ENCODE peak calls at places on chromosomes 1 and 21, in six cellular contexts. J is HCT116, M is K562, O is H1, Z is GM12878, Q is HepG2. Y is an unnamed sample.

GRCh38 chr1:163174524-163175437 is 27.9 kb downstream of the RGS5 start:
- DNase-seq in J (peak), M (peak), O (peak), Z (no peak), Q (peak), Y (peak)

GRCh38 chr1:19250629-19251304 is 557 bp downstream of the EMC1 start:
- DNase-seq in J (no peak), M (peak), O (no peak), Z (no peak), Q (peak), Y (no peak)

GRCh38 chr1:16076003-16076870 is 2.8 kb upstream of the FAM131C start:
- DNase-seq in J (peak), M (peak), O (no peak), Z (no peak), Q (no peak), Y (no peak)

GRCh38 chr1:93976291-93976690 is 67.1 kb upstream of the GCLM start:
- DNase-seq in J (no peak), M (no peak), O (no peak), Z (no peak), Q (no peak), Y (no peak)

GRCh38 chr1:161092621-161093028 is 3.3 kb upstream of the NECTIN4 start:
- DNase-seq in J (no peak), M (no peak), O (no peak), Z (no peak), Q (no peak), Y (peak)

GRCh38 chr1:102861247-102861646 is 247.1 kb downstream of the COL11A1 start:
- DNase-seq in J (no peak), M (no peak), O (no peak), Z (no peak), Q (no peak), Y (no peak)

GRCh38 chr1:239914827-239915231 is 176.9 kb upstream of the FMN2 start:
- DNase-seq in J (no peak), M (no peak), O (no peak), Z (no peak), Q (no peak), Y (no peak)

GRCh38 chr1:199857103-199857502 is 170.4 kb upstream of the NR5A2 start:
- DNase-seq in J (no peak), M (no peak), O (no peak), Z (no peak), Q (no peak), Y (no peak)

GRCh38 chr1:89065077-89065868 is at the start of gene GBP1:
- DNase-seq in J (no peak), M (no peak), O (no peak), Z (no peak), Q (peak), Y (peak)

GRCh38 chr1:223776826-223777454 is 64.6 kb downstream of the CAPN2 start:
- DNase-seq in J (no peak), M (peak), O (no peak), Z (no peak), Q (no peak), Y (no peak)

GRCh38 chr1:174788981-174789380 is 210.8 kb upstream of the CACYBP start:
- DNase-seq in J (no peak), M (peak), O (no peak), Z (no peak), Q (no peak), Y (no peak)

GRCh38 chr1:107899655-107900054 is 65.3 kb downstream of the VAV3 start:
- DNase-seq in J (no peak), M (no peak), O (no peak), Z (no peak), Q (no peak), Y (no peak)

GRCh38 chr1:99326215-99326949 is 62.1 kb downstream of the PLPPR4 start:
- DNase-seq in J (no peak), M (peak), O (no peak), Z (no peak), Q (peak), Y (no peak)

GRCh38 chr1:6260961-6261614 is at the start of gene GPR153:
- DNase-seq in J (no peak), M (peak), O (no peak), Z (no peak), Q (no peak), Y (peak)

GRCh38 chr1:237804516-237804915 is 86.2 kb downstream of the ZP4 start:
- DNase-seq in J (no peak), M (no peak), O (no peak), Z (no peak), Q (no peak), Y (no peak)

GRCh38 chr1:237795558-237795957 is 95.2 kb downstream of the ZP4 start:
- DNase-seq in J (no peak), M (no peak), O (no peak), Z (no peak), Q (no peak), Y (no peak)

GRCh38 chr1:237794071-237794470 is 96.7 kb downstream of the ZP4 start:
- DNase-seq in J (no peak), M (no peak), O (no peak), Z (no peak), Q (no peak), Y (no peak)

DNA sequence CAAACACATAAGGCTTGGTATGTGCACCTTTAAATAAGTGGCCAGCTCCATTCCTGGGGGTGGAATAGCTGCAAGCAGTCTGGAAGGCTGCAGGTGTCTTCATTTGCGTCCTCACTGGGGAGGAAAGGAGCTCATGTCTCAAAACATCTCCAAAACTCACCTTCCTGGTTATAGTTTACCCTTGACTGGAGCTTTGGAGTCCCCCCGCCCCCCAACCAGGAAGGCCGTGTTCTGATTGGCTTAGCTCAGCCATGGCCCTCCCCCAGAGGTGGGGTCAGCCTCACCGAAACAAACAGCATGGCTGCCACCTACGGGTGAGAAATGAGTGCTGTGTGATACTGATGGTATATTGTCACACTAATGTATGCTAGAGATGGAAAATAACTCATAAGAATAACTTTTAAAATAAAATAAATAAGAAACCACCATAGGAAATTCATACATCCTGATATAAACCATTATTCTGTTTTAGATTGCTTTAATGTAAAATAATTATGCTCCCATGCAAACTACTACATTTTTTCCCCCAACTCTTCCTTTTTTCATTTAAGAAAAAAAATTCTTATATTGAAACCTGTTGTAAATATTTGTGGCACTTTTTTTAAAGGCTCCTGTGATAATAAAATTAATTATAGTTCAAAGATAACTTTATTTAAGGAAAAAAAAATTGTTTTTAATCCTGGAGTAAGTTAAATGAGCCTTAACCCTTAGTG is 90.8 kb downstream of the ZP4 start:
- DNase-seq in J (no peak), M (peak), O (peak), Z (peak), Q (peak), Y (peak)
- TF ChIP-seq JUND in J (no peak), M (no peak), O (no peak), Z (no peak), Q (no peak), Y (no peak)

DNA sequence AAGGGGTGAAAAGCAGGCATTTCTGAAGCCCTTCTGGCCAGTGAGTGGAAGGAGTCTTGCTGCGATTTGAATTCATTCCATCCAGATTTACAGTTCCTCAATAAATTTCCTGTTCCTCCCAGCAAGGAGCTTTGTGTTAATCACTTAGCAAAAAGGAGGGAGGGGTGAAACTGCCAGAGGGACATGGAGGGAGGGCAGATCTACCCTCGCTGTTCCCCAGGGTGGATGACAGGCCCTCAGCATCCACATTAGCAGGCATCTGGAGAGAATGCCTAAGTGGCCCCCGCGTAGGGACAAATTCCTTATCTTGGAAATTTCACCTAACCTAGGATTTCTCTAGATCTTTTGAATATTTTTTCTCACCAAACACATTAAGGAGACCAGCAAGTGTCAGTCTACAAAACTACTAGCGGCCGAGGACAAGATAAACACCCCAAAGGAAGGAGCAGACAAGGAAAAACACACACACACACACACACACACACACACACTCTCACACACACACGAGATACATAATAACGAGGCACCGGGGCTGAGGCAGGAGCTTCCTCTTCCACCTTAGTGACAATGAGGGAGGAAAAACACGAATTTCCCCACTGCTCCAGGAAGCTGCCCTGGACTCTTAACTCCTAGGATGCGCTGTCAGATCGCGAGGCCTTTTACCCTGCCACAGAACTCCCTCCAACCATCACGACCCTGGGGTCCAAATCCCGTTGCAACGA is 983 bp downstream of the ETV3 start:
- DNase-seq in J (no peak), M (peak), O (no peak), Z (no peak), Q (no peak), Y (peak)
- TF ChIP-seq JUND in J (no peak), M (no peak), O (no peak), Z (no peak), Q (no peak), Y (no peak)

DNA sequence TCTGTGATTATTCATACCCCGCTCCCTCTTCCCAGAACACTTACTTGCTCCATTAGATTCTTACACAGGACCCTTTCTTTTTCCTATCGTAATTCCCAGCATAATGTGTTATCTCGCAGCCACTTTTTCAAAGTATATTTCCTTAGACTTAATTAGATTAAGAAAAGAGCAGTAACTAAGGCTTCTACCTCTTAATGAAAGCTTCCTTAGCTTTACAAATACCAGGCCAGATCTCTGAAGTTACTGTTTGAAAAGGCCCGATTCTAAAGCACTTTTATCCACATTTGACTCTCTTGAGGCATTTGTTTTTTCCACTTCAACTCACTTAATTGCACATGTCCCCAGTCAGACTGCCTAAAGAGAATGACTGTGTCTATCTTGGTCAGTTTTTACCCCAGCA is 1264.3 kb upstream of the ADGRL2 start:
- DNase-seq in J (no peak), M (no peak), O (no peak), Z (no peak), Q (no peak), Y (no peak)
- TF ChIP-seq JUND in J (no peak), M (no peak), O (no peak), Z (no peak), Q (no peak), Y (no peak)

GRCh38 chr21:26097475-26097874 is 73.1 kb downstream of the APP start:
- DNase-seq in J (no peak), M (no peak), O (no peak), Z (no peak), Q (no peak), Y (no peak)
- TF ChIP-seq JUND in J (no peak), M (no peak), O (no peak), Z (no peak), Q (no peak), Y (no peak)

DNA sequence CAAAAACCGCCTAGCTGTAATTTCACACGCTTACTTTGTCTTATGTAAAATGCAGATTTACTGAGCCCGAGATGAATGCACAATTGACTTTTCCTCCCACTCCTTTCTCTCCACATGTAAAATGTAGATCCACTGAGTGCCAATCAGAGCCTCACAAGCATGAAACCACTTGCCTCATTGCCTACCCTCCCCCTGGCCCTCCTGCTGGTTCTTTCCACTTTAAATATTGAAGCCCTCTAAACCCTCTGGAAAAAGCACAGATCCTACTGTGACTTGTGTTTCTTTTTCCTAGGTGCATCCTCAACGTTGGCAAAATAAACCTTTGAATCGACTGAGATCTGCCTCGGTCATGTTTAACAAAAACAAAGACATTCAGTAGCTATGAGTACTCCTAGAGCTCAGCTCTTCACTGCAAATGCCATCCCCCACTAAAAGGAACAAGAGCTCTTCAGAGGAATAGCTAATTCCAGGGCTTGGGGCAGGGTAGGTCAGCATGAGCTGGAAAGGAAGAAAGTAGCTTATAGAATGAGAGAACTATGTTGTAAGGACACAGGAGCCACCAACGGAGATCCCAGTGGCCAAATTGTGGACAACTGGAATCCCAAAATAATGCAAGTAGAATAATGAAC is 365.5 kb upstream of the RUNX1 start:
- DNase-seq in J (no peak), M (no peak), O (no peak), Z (no peak), Q (no peak), Y (no peak)
- TF ChIP-seq JUND in J (no peak), M (no peak), O (no peak), Z (no peak), Q (no peak), Y (no peak)

GRCh38 chr21:41346758-41347157 is 15.1 kb upstream of the MX2 start:
- DNase-seq in J (no peak), M (no peak), O (no peak), Z (no peak), Q (no peak), Y (no peak)

GRCh38 chr21:41349607-41350390 is 12.0 kb upstream of the MX2 start:
- DNase-seq in J (no peak), M (no peak), O (no peak), Z (no peak), Q (no peak), Y (no peak)

GRCh38 chr21:41348434-41348833 is 13.4 kb upstream of the MX2 start:
- DNase-seq in J (no peak), M (no peak), O (no peak), Z (no peak), Q (no peak), Y (no peak)

GRCh38 chr21:41344146-41344545 is 17.7 kb upstream of the MX2 start:
- DNase-seq in J (no peak), M (no peak), O (no peak), Z (no peak), Q (no peak), Y (no peak)

GRCh38 chr21:41345934-41346685 is 15.7 kb upstream of the MX2 start:
- DNase-seq in J (no peak), M (no peak), O (no peak), Z (no peak), Q (no peak), Y (no peak)
- TF ChIP-seq JUND in J (no peak), M (no peak), O (no peak), Z (no peak), Q (no peak), Y (no peak)

GRCh38 chr1:98030483-98030882 is 109.6 kb upstream of the DPYD start:
- DNase-seq in J (no peak), M (no peak), O (no peak), Z (no peak), Q (no peak), Y (no peak)

GRCh38 chr1:98030976-98031375 is 110.1 kb upstream of the DPYD start:
- DNase-seq in J (no peak), M (no peak), O (no peak), Z (no peak), Q (no peak), Y (no peak)

GRCh38 chr1:98028800-98029199 is 108.0 kb upstream of the DPYD start:
- DNase-seq in J (no peak), M (no peak), O (no peak), Z (no peak), Q (no peak), Y (no peak)

GRCh38 chr1:98035587-98035986 is 114.8 kb upstream of the DPYD start:
- DNase-seq in J (no peak), M (no peak), O (no peak), Z (no peak), Q (no peak), Y (no peak)

GRCh38 chr1:98034505-98034904 is 113.7 kb upstream of the DPYD start:
- DNase-seq in J (no peak), M (no peak), O (no peak), Z (no peak), Q (no peak), Y (no peak)
- TF ChIP-seq JUND in J (no peak), M (no peak), O (no peak), Z (no peak), Q (no peak), Y (no peak)